ENCODE peak calls at places on chromosome 12, in eight cellular contexts. W is tibial nerve, T is tibial artery, Q is PC-3, B is stomach, N is gastrocnemius medialis, H is cardiac muscle cell, K is right lobe of liver. M is an unnamed sample. For H3K4me1, the result is how much of the 10 kb centered on the place peaks cover.

GRCh38 chr12:105289114-105289904 is 41.2 kb upstream of the C12orf75 start:
- DNase-seq in W (no peak), T (no peak), Q (peak), B (no peak), N (no peak), H (no peak), K (no peak), M (no peak)

GRCh38 chr12:112266473-112266872 is 115.8 kb downstream of the HECTD4 start:
- DNase-seq in W (no peak), T (no peak), Q (no peak), B (no peak), N (no peak), H (no peak), K (no peak), M (no peak)

GRCh38 chr12:31019106-31019505 is 54.6 kb upstream of the DDX11 start:
- DNase-seq in W (no peak), T (no peak), Q (no peak), B (no peak), N (no peak), H (no peak), K (no peak), M (no peak)

GRCh38 chr12:29238822-29239291 is 89.8 kb downstream of the FAR2 start:
- DNase-seq in W (no peak), T (no peak), Q (peak), B (no peak), N (no peak), H (no peak), K (no peak), M (no peak)

GRCh38 chr12:49698619-49699545 is 8.3 kb downstream of the FMNL3 start:
- DNase-seq in W (no peak), T (peak), Q (peak), B (no peak), N (peak), H (peak), K (no peak), M (peak)

GRCh38 chr12:44696542-44696941 is 179.6 kb downstream of the NELL2 start:
- DNase-seq in W (no peak), T (no peak), Q (peak), B (no peak), N (no peak), H (no peak), K (no peak), M (no peak)

GRCh38 chr12:52120951-52121847 is 41.7 kb downstream of the SMIM41 start:
- DNase-seq in W (no peak), T (no peak), Q (peak), B (no peak), N (no peak), H (no peak), K (no peak), M (no peak)

GRCh38 chr12:124828264-124829007 is 35.2 kb downstream of the SCARB1 start:
- DNase-seq in W (no peak), T (no peak), Q (peak), B (peak), N (no peak), H (no peak), K (peak), M (peak)

GRCh38 chr12:24062642-24063245 is 113.3 kb upstream of the SOX5 start:
- DNase-seq in W (no peak), T (no peak), Q (no peak), B (no peak), N (no peak), H (no peak), K (no peak), M (no peak)

GRCh38 chr12:6769003-6769389 is 2.8 kb downstream of the PTMS start:
- DNase-seq in W (peak), T (peak), Q (no peak), B (no peak), N (no peak), H (peak), K (peak), M (peak)

GRCh38 chr12:70609203-70609602 is 28.0 kb downstream of the PTPRB start:
- DNase-seq in W (no peak), T (no peak), Q (no peak), B (no peak), N (no peak), H (peak), K (no peak), M (no peak)

DNA sequence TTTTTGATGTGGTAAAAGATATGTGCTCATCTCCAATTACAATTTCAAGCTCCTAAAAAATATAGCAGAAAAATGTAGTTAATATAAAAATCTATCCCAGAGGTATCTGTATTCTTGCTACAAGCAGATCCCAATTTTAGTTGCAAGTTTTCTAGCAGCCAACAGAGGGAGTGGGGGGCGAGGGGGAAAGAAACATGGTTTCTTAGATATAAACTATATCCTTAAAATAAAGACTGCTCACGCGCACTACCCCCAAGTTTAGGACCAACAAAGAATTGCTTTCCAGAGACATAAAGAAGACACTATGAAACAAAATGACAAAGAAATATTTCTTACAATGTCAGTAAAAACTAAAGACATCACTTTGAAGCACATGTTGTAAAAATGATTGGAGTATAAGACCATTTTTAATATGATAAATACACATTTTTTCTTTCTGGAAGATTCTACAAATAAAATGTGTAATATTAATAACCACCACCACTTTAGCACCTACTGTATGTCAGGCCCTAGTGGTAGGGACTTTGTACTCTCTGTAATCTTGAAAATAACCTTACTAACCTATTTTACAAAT is 5.4 kb downstream of the MAGOHB start:
- DNase-seq in W (no peak), T (no peak), Q (peak), B (no peak), N (no peak), H (no peak), K (no peak), M (no peak)
- TF ChIP-seq CTCF in W (no peak), T (no peak), Q (peak), B (no peak), N (no peak), H (peak), K (no peak), M (peak)

DNA sequence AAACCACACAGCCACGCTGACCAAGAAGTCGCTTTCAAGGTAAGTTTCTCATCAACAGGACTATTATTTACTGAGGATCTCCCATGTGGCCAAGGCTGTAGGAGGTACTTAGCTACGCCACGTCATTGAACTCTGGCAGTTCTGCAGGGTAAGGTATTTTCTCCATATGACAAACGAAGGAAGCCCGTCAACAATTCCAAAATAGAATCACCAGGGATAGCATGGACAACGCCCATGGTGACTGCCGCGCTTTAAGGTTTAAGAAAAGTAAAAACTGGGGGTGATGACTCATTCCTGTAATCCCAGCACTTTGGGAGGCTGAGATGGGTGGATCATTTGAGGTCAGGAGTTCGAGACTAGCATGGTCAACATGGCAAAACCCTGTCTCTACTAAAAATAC is 28.6 kb downstream of the SSH1 start:
- DNase-seq in W (no peak), T (no peak), Q (no peak), B (no peak), N (peak), H (no peak), K (no peak), M (no peak)
- H3K4me1 ChIP-seq in W (half or more), T (under half), Q (under half), B (half or more), N (half or more), H (under half), K (under half), M (under half)

GRCh38 chr12:26719852-26720251 is 113.1 kb downstream of the ITPR2 start:
- DNase-seq in W (no peak), T (no peak), Q (peak), B (no peak), N (no peak), H (no peak), K (no peak), M (no peak)
- TF ChIP-seq CTCF in W (no peak), T (no peak), Q (peak), B (no peak), N (no peak), H (peak), K (no peak), M (no peak)

GRCh38 chr12:2258035-2258434 is 205.2 kb downstream of the CACNA1C start:
- DNase-seq in W (no peak), T (no peak), Q (no peak), B (no peak), N (no peak), H (no peak), K (no peak), M (no peak)
- H3K4me1 ChIP-seq in W (under half), T (under half), Q (under half), B (under half), N (under half), H (under half), K (under half), M (under half)

GRCh38 chr12:121013715-121014114 is 2.6 kb downstream of the C12orf43 start:
- DNase-seq in W (no peak), T (no peak), Q (no peak), B (no peak), N (no peak), H (no peak), K (no peak), M (no peak)
- TF ChIP-seq CTCF in W (no peak), T (no peak), Q (peak), B (no peak), N (no peak), H (no peak), K (peak), M (no peak)

GRCh38 chr12:47896022-47896421 is 8.8 kb downstream of the VDR start:
- DNase-seq in W (no peak), T (no peak), Q (no peak), B (no peak), N (no peak), H (no peak), K (no peak), M (no peak)
- H3K4me1 ChIP-seq in W (under half), T (under half), Q (under half), B (under half), N (under half), H (under half), K (under half), M (half or more)

DNA sequence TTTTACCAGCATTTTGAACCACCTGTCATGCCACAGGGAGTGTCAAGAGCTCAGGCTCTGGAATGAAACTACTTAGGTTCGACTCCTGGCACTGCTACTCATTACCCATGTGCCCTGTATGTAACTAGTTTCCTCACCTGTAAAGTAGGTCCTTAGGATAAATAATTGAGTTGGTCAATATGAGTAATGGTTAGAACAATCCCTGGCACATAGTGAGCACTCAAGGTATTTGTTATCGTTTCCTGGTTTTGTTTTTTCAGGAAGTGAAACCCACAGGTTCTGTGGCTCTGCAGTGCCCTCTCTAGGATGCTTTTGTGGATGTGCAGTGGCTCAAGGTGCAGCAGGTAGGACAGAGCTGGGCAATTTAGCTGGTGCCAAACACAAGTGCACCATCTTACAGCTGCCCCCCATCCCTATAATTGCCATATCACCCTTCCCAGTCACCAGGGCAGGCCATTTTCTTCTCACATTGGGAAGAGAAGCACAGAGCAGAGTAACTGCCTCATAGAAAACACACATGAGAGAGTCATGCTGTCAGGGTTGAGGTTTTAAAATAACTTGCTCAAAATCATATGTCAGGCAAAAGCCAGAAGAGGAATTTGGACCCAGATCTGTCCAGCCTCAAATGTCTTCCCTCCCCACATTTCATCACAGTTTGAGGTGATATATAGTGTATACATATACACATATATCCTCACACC is 297.5 kb downstream of the RPAP3 start:
- DNase-seq in W (no peak), T (no peak), Q (peak), B (no peak), N (no peak), H (no peak), K (no peak), M (peak)
- TF ChIP-seq CTCF in W (no peak), T (no peak), Q (peak), B (peak), N (no peak), H (no peak), K (peak), M (no peak)

GRCh38 chr12:108700833-108701450 is 30.4 kb downstream of the CORO1C start:
- DNase-seq in W (no peak), T (no peak), Q (no peak), B (no peak), N (peak), H (no peak), K (no peak), M (no peak)

GRCh38 chr12:108699955-108700563 is 31.3 kb downstream of the CORO1C start:
- DNase-seq in W (no peak), T (no peak), Q (no peak), B (no peak), N (no peak), H (no peak), K (no peak), M (no peak)

GRCh38 chr12:108702534-108702933 is 28.8 kb downstream of the CORO1C start:
- DNase-seq in W (no peak), T (no peak), Q (no peak), B (no peak), N (no peak), H (no peak), K (no peak), M (no peak)

GRCh38 chr12:108704527-108704926 is 26.8 kb downstream of the CORO1C start:
- DNase-seq in W (no peak), T (no peak), Q (no peak), B (no peak), N (no peak), H (no peak), K (no peak), M (no peak)

GRCh38 chr12:108701779-108702435 is 29.4 kb downstream of the CORO1C start:
- DNase-seq in W (no peak), T (no peak), Q (no peak), B (no peak), N (no peak), H (peak), K (no peak), M (no peak)
- H3K4me1 ChIP-seq in W (under half), T (under half), Q (under half), B (under half), N (half or more), H (under half), K (under half), M (half or more)